ENCODE peak calls at places on chromosome X, in five cellular contexts. F is neural progenitor cell, H is NCI-H1694, R is body of pancreas, A is Calu3. Y is an unnamed sample.

GRCh38 chrX:44770111-44770510 is 73.7 kb upstream of the DUSP21 start:
- DNase-seq in A (no peak), H (no peak), R (no peak), F (no peak), Y (no peak)

GRCh38 chrX:120468071-120468470 is 1.0 kb downstream of the LAMP2 start:
- DNase-seq in F (no peak), R (no peak), A (no peak), H (no peak), Y (no peak)

GRCh38 chrX:12946838-12947544 is 27.9 kb upstream of the TMSB4X start:
- DNase-seq in R (peak), F (peak), H (peak), A (peak), Y (peak)

GRCh38 chrX:70481871-70482270 is 37.2 kb downstream of the DLG3 start:
- DNase-seq in F (no peak), R (no peak), H (no peak), A (no peak), Y (peak)

GRCh38 chrX:120749141-120749846 is 119.4 kb upstream of the C1GALT1C1 start:
- DNase-seq in A (no peak), H (no peak), R (no peak), F (no peak), Y (no peak)

GRCh38 chrX:19599253-19599652 is 83.9 kb upstream of the MAP3K15 start:
- DNase-seq in F (no peak), A (no peak), H (no peak), R (no peak), Y (no peak)

GRCh38 chrX:155048997-155049619 is 21.8 kb downstream of the CMC4 start:
- DNase-seq in F (peak), A (peak), R (peak), H (peak), Y (peak)

GRCh38 chrX:57595381-57595811 is 3.6 kb downstream of the ZXDB start:
- DNase-seq in H (no peak), A (no peak), F (no peak), R (no peak), Y (no peak)

GRCh38 chrX:13571136-13571535 is 1.7 kb downstream of the EGFL6 start:
- DNase-seq in H (no peak), R (no peak), A (no peak), F (no peak), Y (no peak)

GRCh38 chrX:124211312-124211942 is 121.0 kb upstream of the TEX13D start:
- DNase-seq in H (peak), F (peak), A (peak), R (no peak), Y (peak)

GRCh38 chrX:19571708-19572107 is 56.4 kb upstream of the MAP3K15 start:
- DNase-seq in R (no peak), F (no peak), A (no peak), H (no peak), Y (no peak)

GRCh38 chrX:109687903-109688302 is 45.2 kb downstream of the ACSL4 start:
- DNase-seq in F (no peak), A (no peak), R (no peak), H (no peak), Y (no peak)

GRCh38 chrX:70454441-70455365 is 10.1 kb downstream of the DLG3 start:
- DNase-seq in R (peak), H (peak), F (peak), A (peak), Y (peak)

GRCh38 chrX:107429090-107429489 is 20.4 kb upstream of the FRMPD3 start:
- DNase-seq in A (peak), R (peak), F (peak), H (no peak), Y (no peak)

GRCh38 chrX:110041980-110042379 is 39.1 kb downstream of the TMEM164 start:
- DNase-seq in H (no peak), A (no peak), R (no peak), F (no peak), Y (no peak)

GRCh38 chrX:14964500-14964899 is 91.3 kb downstream of the MOSPD2 start:
- DNase-seq in R (no peak), F (no peak), A (no peak), H (no peak), Y (no peak)

GRCh38 chrX:318068-318738 is 393 bp downstream of the GTPBP6 start:
- DNase-seq in F (peak), A (peak), R (peak), H (no peak), Y (peak)

GRCh38 chrX:27890611-27891010 is 82.8 kb downstream of the MAGEB10 start:
- DNase-seq in A (no peak), F (no peak), R (no peak), H (no peak), Y (no peak)

GRCh38 chrX:150567645-150568319 is 639 bp upstream of the MTM1 start:
- DNase-seq in R (no peak), A (no peak), H (no peak), F (peak), Y (no peak)

GRCh38 chrX:130110379-130111219 is at the start of gene ELF4:
- DNase-seq in H (no peak), F (peak), R (peak), A (peak), Y (peak)